ENCODE peak calls at places on chromosomes 6 and 20, in eight cellular contexts. B is tibial nerve, F is suprapubic skin, T is transverse colon, G is sigmoid colon, H is heart left ventricle, D is spleen, L is K562. K is an unnamed sample.

GRCh38 chr6:105402090-105402980 is 547 bp downstream of the PREP start:
- DNase-seq in B (peak; percentile 26), F (no peak), T (peak; percentile 29), G (peak; percentile 65), H (no peak), D (no peak), L (peak; percentile 50), K (no peak)

GRCh38 chr6:33450434-33450833 is 3.9 kb upstream of the ZBTB9 start:
- DNase-seq in B (no peak), F (no peak), T (no peak), G (no peak), H (no peak), D (no peak), L (no peak), K (no peak)

GRCh38 chr6:7938562-7939185 is 28.1 kb upstream of the TXNDC5 start:
- DNase-seq in B (no peak), F (no peak), T (no peak), G (no peak), H (no peak), D (no peak), L (no peak), K (no peak)

GRCh38 chr6:170066679-170067078 is 224.2 kb downstream of the DLL1 start:
- DNase-seq in B (no peak), F (peak; percentile 40), T (peak; percentile 4), G (peak; percentile 43), H (no peak), D (peak; percentile 46), L (no peak), K (no peak)

GRCh38 chr6:110319843-110320242 is 38.3 kb downstream of the METTL24 start:
- DNase-seq in B (no peak), F (no peak), T (no peak), G (no peak), H (no peak), D (no peak), L (no peak), K (no peak)

GRCh38 chr6:154247119-154247814 is 109.3 kb downstream of the IPCEF1 start:
- DNase-seq in B (no peak), F (no peak), T (no peak), G (no peak), H (no peak), D (no peak), L (no peak), K (no peak)

GRCh38 chr6:2215342-2215741 is 30.1 kb downstream of the GMDS start:
- DNase-seq in B (no peak), F (no peak), T (no peak), G (no peak), H (no peak), D (no peak), L (no peak), K (no peak)

GRCh38 chr6:41901882-41902519 is 6.8 kb upstream of the USP49 start:
- DNase-seq in B (peak; percentile 10), F (no peak), T (peak; percentile 10), G (no peak), H (no peak), D (no peak), L (peak; percentile 73), K (no peak)

GRCh38 chr6:56890683-56891429 is 64.1 kb upstream of the BEND6 start:
- DNase-seq in B (no peak), F (no peak), T (no peak), G (no peak), H (no peak), D (no peak), L (peak; percentile 72), K (no peak)

GRCh38 chr6:83429857-83430605 is 820 bp downstream of the ME1 start:
- DNase-seq in B (peak; percentile 6), F (no peak), T (peak; percentile 15), G (no peak), H (no peak), D (no peak), L (peak; percentile 30), K (no peak)

GRCh38 chr6:116327803-116328527 is 42.8 kb upstream of the DSE start:
- DNase-seq in B (no peak), F (no peak), T (no peak), G (no peak), H (no peak), D (no peak), L (no peak), K (no peak)

GRCh38 chr6:75800708-75801505 is 51.9 kb downstream of the MYO6 start:
- DNase-seq in B (no peak), F (no peak), T (no peak), G (no peak), H (no peak), D (no peak), L (no peak), K (peak; percentile 71)

GRCh38 chr6:422423-423061 is 31.0 kb downstream of the IRF4 start:
- DNase-seq in B (no peak), F (no peak), T (no peak), G (no peak), H (no peak), D (no peak), L (no peak), K (no peak)

GRCh38 chr6:158253248-158253647 is 59.0 kb upstream of the TULP4 start:
- DNase-seq in B (no peak), F (no peak), T (no peak), G (no peak), H (no peak), D (no peak), L (no peak), K (no peak)

GRCh38 chr6:98116513-98116912 is 717.9 kb upstream of the POU3F2 start:
- DNase-seq in B (no peak), F (no peak), T (no peak), G (no peak), H (no peak), D (no peak), L (no peak), K (peak; percentile 38)

GRCh38 chr20:4090756-4091331 is 75.5 kb upstream of the RNF24 start:
- DNase-seq in B (no peak), F (no peak), T (no peak), G (no peak), H (no peak), D (no peak), L (peak; percentile 39), K (no peak)

GRCh38 chr20:7770578-7770977 is 169.7 kb downstream of the HAO1 start:
- DNase-seq in B (no peak), F (no peak), T (no peak), G (no peak), H (no peak), D (no peak), L (no peak), K (no peak)

GRCh38 chr6:35557239-35557638 is 44.5 kb upstream of the TULP1 start:
- DNase-seq in B (no peak), F (no peak), T (peak; percentile 20), G (no peak), H (no peak), D (peak; percentile 68), L (no peak), K (no peak)
- TF ChIP-seq POLR2A in B (no peak), F (no peak), T (no peak), G (no peak), H (no peak), D (no peak), L (no peak), K (no peak)

DNA sequence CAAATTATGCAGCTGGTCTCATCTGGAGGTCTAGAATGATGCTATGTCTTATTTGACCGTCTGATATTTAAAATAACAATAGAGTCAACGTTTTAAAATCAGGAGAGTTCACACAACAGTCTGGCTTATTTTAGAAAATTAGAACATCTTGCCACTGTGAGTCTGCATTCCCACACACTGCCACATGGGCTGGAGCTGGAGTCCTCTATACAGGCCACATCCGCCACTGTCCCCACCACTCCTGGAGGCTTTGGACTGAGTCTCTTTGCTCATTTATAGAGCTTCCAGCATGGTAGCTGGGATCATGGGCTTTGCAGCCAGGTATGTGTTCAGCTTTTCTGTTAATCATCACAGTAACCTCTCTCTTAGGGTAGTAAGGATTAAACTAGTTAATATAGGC is 68.8 kb upstream of the ZNFX1 start:
- DNase-seq in B (no peak), F (no peak), T (no peak), G (no peak), H (no peak), D (no peak), L (no peak), K (no peak)
- TF ChIP-seq CTCF in B (no peak), F (no peak), T (no peak), G (no peak), H (no peak), D (no peak), L (peak; percentile 12), K (no peak)

DNA sequence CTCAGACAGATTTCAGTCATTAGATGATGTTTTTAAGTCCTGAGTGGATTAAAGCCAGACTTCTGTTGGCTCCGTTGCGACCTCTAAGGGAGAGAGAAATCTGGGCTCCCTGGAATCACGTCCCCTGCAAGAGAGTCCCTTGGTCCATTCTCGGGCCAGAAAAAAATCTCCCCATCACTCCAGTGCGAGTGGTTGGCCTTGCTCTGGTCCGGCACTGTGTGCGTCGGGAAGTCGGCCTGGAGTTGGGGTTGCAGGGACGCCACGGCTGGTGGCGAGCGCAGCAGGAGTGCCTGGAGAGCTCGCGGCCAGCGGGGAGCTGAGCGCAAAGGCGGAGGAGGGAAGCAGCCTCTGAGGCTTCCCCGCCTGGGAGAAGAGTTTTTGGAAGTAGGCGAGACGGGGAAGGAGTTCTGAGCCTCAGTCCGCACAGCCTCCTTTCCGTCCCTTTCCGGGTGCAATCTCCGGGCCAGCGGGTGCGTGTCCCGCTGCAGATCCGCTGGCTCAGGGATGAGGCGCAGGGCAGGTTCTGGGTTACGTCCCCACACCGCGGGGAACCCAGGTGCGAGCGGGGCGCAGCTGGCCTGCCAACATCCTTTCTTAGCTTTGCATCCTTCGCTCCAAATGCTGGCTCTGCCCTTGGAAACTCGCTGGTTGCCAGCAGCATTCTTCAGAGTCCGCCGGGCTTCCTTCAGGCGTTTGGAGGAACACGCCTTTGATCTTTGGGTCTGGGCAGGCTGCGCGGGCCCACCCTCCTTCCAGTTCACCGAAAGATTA is 6.8 kb downstream of the TCF21 start:
- DNase-seq in B (no peak), F (no peak), T (no peak), G (peak; percentile 73), H (peak; percentile 75), D (no peak), L (no peak), K (no peak)
- TF ChIP-seq POLR2A in B (no peak), F (no peak), T (no peak), G (no peak), H (no peak), D (no peak), L (no peak), K (no peak)

GRCh38 chr6:18022398-18023231 is 35.2 kb upstream of the KIF13A start:
- DNase-seq in B (no peak), F (no peak), T (no peak), G (no peak), H (no peak), D (no peak), L (no peak), K (no peak)

GRCh38 chr6:18025591-18025990 is 38.2 kb upstream of the KIF13A start:
- DNase-seq in B (no peak), F (no peak), T (no peak), G (no peak), H (no peak), D (no peak), L (no peak), K (no peak)

GRCh38 chr6:18021166-18021850 is 33.9 kb upstream of the KIF13A start:
- DNase-seq in B (no peak), F (no peak), T (no peak), G (no peak), H (no peak), D (no peak), L (no peak), K (no peak)

GRCh38 chr6:18028332-18028731 is 40.9 kb upstream of the KIF13A start:
- DNase-seq in B (no peak), F (no peak), T (no peak), G (no peak), H (no peak), D (no peak), L (peak; percentile 11), K (no peak)

GRCh38 chr6:18024876-18025275 is 37.4 kb upstream of the KIF13A start:
- DNase-seq in B (no peak), F (no peak), T (no peak), G (no peak), H (no peak), D (no peak), L (peak; percentile 3), K (no peak)
- TF ChIP-seq CTCF in B (no peak), F (no peak), T (no peak), G (no peak), H (no peak), D (no peak), L (no peak), K (no peak)

K was measured in upper lobe of left lung.